ENCODE peak calls at places on chromosomes 16 and 17, in six cellular contexts. I is amygdala; T is GM03348; S is IMR-90; X is stimulated activated CD4-positive, alpha-beta T cell treated with anti-CD3 and anti-CD28 coated beads, Interleukin-1b, Interleukin-23, amount 100 ng/mL, for 24 hours; F is LNCaP clone FGC. L is an unnamed sample.

GRCh38 chr17:50221500-50222480 is 20.4 kb upstream of the COL1A1 start:
- DNase-seq in I (no peak), T (peak), S (peak), X (no peak), F (no peak), L (no peak)

GRCh38 chr16:54503436-54503835 is 216.8 kb upstream of the IRX3 start:
- DNase-seq in I (no peak), T (peak), S (no peak), X (no peak), F (no peak), L (no peak)

GRCh38 chr17:47660064-47660492 is 10.4 kb downstream of the KPNB1 start:
- DNase-seq in I (no peak), T (no peak), S (no peak), X (no peak), F (no peak), L (no peak)

GRCh38 chr17:78421534-78422266 is 43.3 kb downstream of the PGS1 start:
- DNase-seq in I (peak), T (peak), S (peak), X (peak), F (no peak), L (no peak)

GRCh38 chr17:65558683-65559311 is 2.7 kb downstream of the AXIN2 start:
- DNase-seq in I (no peak), T (peak), S (no peak), X (no peak), F (no peak), L (no peak)

GRCh38 chr17:63698381-63698885 is 1.5 kb downstream of the LIMD2 start:
- DNase-seq in I (no peak), T (no peak), S (no peak), X (no peak), F (no peak), L (no peak)

GRCh38 chr16:89523680-89524344 is 15.6 kb downstream of the SPG7 start:
- DNase-seq in I (no peak), T (no peak), S (no peak), X (no peak), F (no peak), L (no peak)

GRCh38 chr17:80970762-80971703 is 20.6 kb upstream of the CHMP6 start:
- DNase-seq in I (no peak), T (no peak), S (no peak), X (no peak), F (no peak), L (no peak)